ENCODE peak calls at places on chromosome 2, in five cellular contexts. N is pulmonary artery endothelial cell, I is progenitor cell of endocrine pancreas, F is T-helper 17 cell, J is GM04504. C is an unnamed sample.

GRCh38 chr2:198077477-198077876 is 273.1 kb downstream of the PLCL1 start:
- DNase-seq in N (no peak), J (no peak), I (no peak), F (no peak), C (no peak)

GRCh38 chr2:169759987-169760386 is 26.4 kb downstream of the KLHL23 start:
- DNase-seq in F (no peak), N (no peak), I (no peak), J (no peak), C (no peak)

GRCh38 chr2:75054296-75054695 is 95.9 kb downstream of the POLE4 start:
- DNase-seq in N (no peak), F (no peak), I (no peak), J (no peak), C (no peak)

GRCh38 chr2:204842731-204843490 is 297.6 kb downstream of the PARD3B start:
- DNase-seq in I (no peak), N (peak; percentile 69), F (no peak), J (peak; percentile 85), C (peak; percentile 91)

GRCh38 chr2:26088038-26088643 is 54.3 kb downstream of the RAB10 start:
- DNase-seq in F (no peak), N (no peak), I (no peak), J (peak; percentile 3), C (peak; percentile 60)

GRCh38 chr2:182715121-182715895 is 749 bp upstream of the DNAJC10 start:
- DNase-seq in F (no peak), J (peak; percentile 5), N (no peak), I (no peak), C (peak; percentile 28)

GRCh38 chr2:129491251-129491817 is 488.1 kb upstream of the RAB6C start:
- DNase-seq in F (no peak), I (no peak), J (no peak), N (no peak), C (no peak)

GRCh38 chr2:96547203-96547641 is 10.7 kb downstream of the ARID5A start:
- DNase-seq in J (no peak), I (no peak), F (no peak), N (no peak), C (no peak)

GRCh38 chr2:215427585-215427984 is 8.3 kb downstream of the FN1 start:
- DNase-seq in N (no peak), J (no peak), I (no peak), F (no peak), C (no peak)